ENCODE peak calls at places on chromosomes 12 and 14, in seven cellular contexts. One of them, this sample, is unnamed.

GRCh38 chr12:56931474-56931978 is 2.7 kb downstream of the SDR9C7 start:
- DNase-seq in dermis blood vessel endothelial cell: peak
- DNase-seq in HL-60: peak
- DNase-seq in thyroid gland: no peak
- DNase-seq in foreskin keratinocyte: peak
- DNase-seq in activated T-cell treated with anti-CD3 and anti-CD28 coated beads for 1 hour: no peak
- DNase-seq in pancreas: no peak
- DNase-seq in this sample: no peak

GRCh38 chr14:55802986-55803431 is 223.0 kb downstream of the KTN1 start:
- DNase-seq in dermis blood vessel endothelial cell: peak
- DNase-seq in HL-60: no peak
- DNase-seq in thyroid gland: no peak
- DNase-seq in foreskin keratinocyte: peak
- DNase-seq in activated T-cell treated with anti-CD3 and anti-CD28 coated beads for 1 hour: no peak
- DNase-seq in pancreas: no peak
- DNase-seq in this sample: no peak

GRCh38 chr12:67540920-67541624 is 107.5 kb upstream of the DYRK2 start:
- DNase-seq in dermis blood vessel endothelial cell: no peak
- DNase-seq in HL-60: no peak
- DNase-seq in thyroid gland: no peak
- DNase-seq in foreskin keratinocyte: peak
- DNase-seq in activated T-cell treated with anti-CD3 and anti-CD28 coated beads for 1 hour: no peak
- DNase-seq in pancreas: no peak
- DNase-seq in this sample: no peak

GRCh38 chr12:106721931-106722330 is 52.6 kb upstream of the RIC8B start:
- DNase-seq in dermis blood vessel endothelial cell: no peak
- DNase-seq in HL-60: no peak
- DNase-seq in thyroid gland: peak
- DNase-seq in foreskin keratinocyte: no peak
- DNase-seq in activated T-cell treated with anti-CD3 and anti-CD28 coated beads for 1 hour: no peak
- DNase-seq in pancreas: no peak
- DNase-seq in this sample: no peak

GRCh38 chr14:31977001-31977556 is 100.0 kb upstream of the ARHGAP5 start:
- DNase-seq in dermis blood vessel endothelial cell: no peak
- DNase-seq in HL-60: no peak
- DNase-seq in thyroid gland: no peak
- DNase-seq in foreskin keratinocyte: no peak
- DNase-seq in activated T-cell treated with anti-CD3 and anti-CD28 coated beads for 1 hour: no peak
- DNase-seq in pancreas: no peak
- DNase-seq in this sample: no peak

GRCh38 chr14:80275208-80275850 is 64.0 kb upstream of the DIO2 start:
- DNase-seq in dermis blood vessel endothelial cell: no peak
- DNase-seq in HL-60: no peak
- DNase-seq in thyroid gland: no peak
- DNase-seq in foreskin keratinocyte: peak
- DNase-seq in activated T-cell treated with anti-CD3 and anti-CD28 coated beads for 1 hour: no peak
- DNase-seq in pancreas: no peak
- DNase-seq in this sample: no peak

GRCh38 chr14:103056322-103057027 is 874 bp downstream of the CDC42BPB start:
- DNase-seq in dermis blood vessel endothelial cell: peak
- DNase-seq in HL-60: no peak
- DNase-seq in thyroid gland: peak
- DNase-seq in foreskin keratinocyte: no peak
- DNase-seq in activated T-cell treated with anti-CD3 and anti-CD28 coated beads for 1 hour: no peak
- DNase-seq in pancreas: peak
- DNase-seq in this sample: no peak

GRCh38 chr14:96588410-96589249 is 86.4 kb downstream of the PAPOLA start:
- DNase-seq in dermis blood vessel endothelial cell: peak
- DNase-seq in HL-60: no peak
- DNase-seq in thyroid gland: no peak
- DNase-seq in foreskin keratinocyte: no peak
- DNase-seq in activated T-cell treated with anti-CD3 and anti-CD28 coated beads for 1 hour: no peak
- DNase-seq in pancreas: no peak
- DNase-seq in this sample: no peak

GRCh38 chr12:1369942-1370620 is 224.3 kb downstream of the FBXL14 start:
- DNase-seq in dermis blood vessel endothelial cell: no peak
- DNase-seq in HL-60: no peak
- DNase-seq in thyroid gland: no peak
- DNase-seq in foreskin keratinocyte: no peak
- DNase-seq in activated T-cell treated with anti-CD3 and anti-CD28 coated beads for 1 hour: no peak
- DNase-seq in pancreas: no peak
- DNase-seq in this sample: no peak

GRCh38 chr14:27668531-27668930 is 1070.7 kb upstream of the NOVA1 start:
- DNase-seq in dermis blood vessel endothelial cell: no peak
- DNase-seq in HL-60: no peak
- DNase-seq in thyroid gland: no peak
- DNase-seq in foreskin keratinocyte: no peak
- DNase-seq in activated T-cell treated with anti-CD3 and anti-CD28 coated beads for 1 hour: no peak
- DNase-seq in pancreas: no peak
- DNase-seq in this sample: no peak

GRCh38 chr14:65222434-65222833 is 120.1 kb upstream of the MAX start:
- DNase-seq in dermis blood vessel endothelial cell: peak
- DNase-seq in HL-60: peak
- DNase-seq in thyroid gland: peak
- DNase-seq in foreskin keratinocyte: no peak
- DNase-seq in activated T-cell treated with anti-CD3 and anti-CD28 coated beads for 1 hour: peak
- DNase-seq in pancreas: peak
- DNase-seq in this sample: peak

GRCh38 chr14:28656704-28657255 is 109.8 kb upstream of the FOXG1 start:
- DNase-seq in dermis blood vessel endothelial cell: no peak
- DNase-seq in HL-60: no peak
- DNase-seq in thyroid gland: no peak
- DNase-seq in foreskin keratinocyte: peak
- DNase-seq in activated T-cell treated with anti-CD3 and anti-CD28 coated beads for 1 hour: no peak
- DNase-seq in pancreas: no peak
- DNase-seq in this sample: no peak

GRCh38 chr12:11730299-11731041 is 81.0 kb downstream of the ETV6 start:
- DNase-seq in dermis blood vessel endothelial cell: no peak
- DNase-seq in HL-60: no peak
- DNase-seq in thyroid gland: peak
- DNase-seq in foreskin keratinocyte: peak
- DNase-seq in activated T-cell treated with anti-CD3 and anti-CD28 coated beads for 1 hour: no peak
- DNase-seq in pancreas: no peak
- DNase-seq in this sample: peak

GRCh38 chr14:54000341-54000811 is 43.8 kb upstream of the BMP4 start:
- DNase-seq in dermis blood vessel endothelial cell: peak
- DNase-seq in HL-60: no peak
- DNase-seq in thyroid gland: no peak
- DNase-seq in foreskin keratinocyte: no peak
- DNase-seq in activated T-cell treated with anti-CD3 and anti-CD28 coated beads for 1 hour: no peak
- DNase-seq in pancreas: no peak
- DNase-seq in this sample: no peak

GRCh38 chr14:71695603-71696350 is 236.5 kb upstream of the RGS6 start:
- DNase-seq in dermis blood vessel endothelial cell: no peak
- DNase-seq in HL-60: no peak
- DNase-seq in thyroid gland: no peak
- DNase-seq in foreskin keratinocyte: no peak
- DNase-seq in activated T-cell treated with anti-CD3 and anti-CD28 coated beads for 1 hour: no peak
- DNase-seq in pancreas: no peak
- DNase-seq in this sample: no peak

GRCh38 chr14:72675126-72675525 is 218.8 kb downstream of the DPF3 start:
- DNase-seq in dermis blood vessel endothelial cell: no peak
- DNase-seq in HL-60: no peak
- DNase-seq in thyroid gland: no peak
- DNase-seq in foreskin keratinocyte: no peak
- DNase-seq in activated T-cell treated with anti-CD3 and anti-CD28 coated beads for 1 hour: no peak
- DNase-seq in pancreas: no peak
- DNase-seq in this sample: peak

GRCh38 chr12:6934110-6934509 is 6.4 kb downstream of the ATN1 start:
- DNase-seq in dermis blood vessel endothelial cell: peak
- DNase-seq in HL-60: no peak
- DNase-seq in thyroid gland: no peak
- DNase-seq in foreskin keratinocyte: no peak
- DNase-seq in activated T-cell treated with anti-CD3 and anti-CD28 coated beads for 1 hour: no peak
- DNase-seq in pancreas: no peak
- DNase-seq in this sample: no peak

GRCh38 chr14:22428681-22429315 is 160.2 kb downstream of the DAD1 start:
- DNase-seq in dermis blood vessel endothelial cell: peak
- DNase-seq in HL-60: peak
- DNase-seq in thyroid gland: no peak
- DNase-seq in foreskin keratinocyte: no peak
- DNase-seq in activated T-cell treated with anti-CD3 and anti-CD28 coated beads for 1 hour: no peak
- DNase-seq in pancreas: no peak
- DNase-seq in this sample: no peak

GRCh38 chr14:28294834-28295440 is 471.6 kb upstream of the FOXG1 start:
- DNase-seq in dermis blood vessel endothelial cell: no peak
- DNase-seq in HL-60: peak
- DNase-seq in thyroid gland: no peak
- DNase-seq in foreskin keratinocyte: peak
- DNase-seq in activated T-cell treated with anti-CD3 and anti-CD28 coated beads for 1 hour: no peak
- DNase-seq in pancreas: no peak
- DNase-seq in this sample: no peak

GRCh38 chr12:1634590-1635191 is 5.7 kb downstream of the WNT5B start:
- DNase-seq in dermis blood vessel endothelial cell: peak
- DNase-seq in HL-60: peak
- DNase-seq in thyroid gland: peak
- DNase-seq in foreskin keratinocyte: no peak
- DNase-seq in activated T-cell treated with anti-CD3 and anti-CD28 coated beads for 1 hour: peak
- DNase-seq in pancreas: peak
- DNase-seq in this sample: peak

GRCh38 chr14:69773571-69774276 is 6.8 kb downstream of the SRSF5 start:
- DNase-seq in dermis blood vessel endothelial cell: no peak
- DNase-seq in HL-60: no peak
- DNase-seq in thyroid gland: no peak
- DNase-seq in foreskin keratinocyte: no peak
- DNase-seq in activated T-cell treated with anti-CD3 and anti-CD28 coated beads for 1 hour: no peak
- DNase-seq in pancreas: no peak
- DNase-seq in this sample: no peak

GRCh38 chr12:112518336-112518735 is 99.6 kb downstream of the PTPN11 start:
- DNase-seq in dermis blood vessel endothelial cell: no peak
- DNase-seq in HL-60: no peak
- DNase-seq in thyroid gland: no peak
- DNase-seq in foreskin keratinocyte: no peak
- DNase-seq in activated T-cell treated with anti-CD3 and anti-CD28 coated beads for 1 hour: no peak
- DNase-seq in pancreas: no peak
- DNase-seq in this sample: no peak

GRCh38 chr12:116380066-116380465 is 102.6 kb upstream of the MED13L start:
- DNase-seq in dermis blood vessel endothelial cell: no peak
- DNase-seq in HL-60: no peak
- DNase-seq in thyroid gland: no peak
- DNase-seq in foreskin keratinocyte: no peak
- DNase-seq in activated T-cell treated with anti-CD3 and anti-CD28 coated beads for 1 hour: no peak
- DNase-seq in pancreas: no peak
- DNase-seq in this sample: no peak

GRCh38 chr12:58728397-58728796 is 191.9 kb downstream of the LRIG3 start:
- DNase-seq in dermis blood vessel endothelial cell: no peak
- DNase-seq in HL-60: no peak
- DNase-seq in thyroid gland: no peak
- DNase-seq in foreskin keratinocyte: no peak
- DNase-seq in activated T-cell treated with anti-CD3 and anti-CD28 coated beads for 1 hour: no peak
- DNase-seq in pancreas: no peak
- DNase-seq in this sample: no peak

GRCh38 chr14:51730094-51730493 is 78.4 kb downstream of the FRMD6 start:
- DNase-seq in dermis blood vessel endothelial cell: no peak
- DNase-seq in HL-60: no peak
- DNase-seq in thyroid gland: no peak
- DNase-seq in foreskin keratinocyte: no peak
- DNase-seq in activated T-cell treated with anti-CD3 and anti-CD28 coated beads for 1 hour: no peak
- DNase-seq in pancreas: no peak
- DNase-seq in this sample: no peak

GRCh38 chr14:75001261-75001660 is 1.5 kb upstream of the EIF2B2 start:
- DNase-seq in dermis blood vessel endothelial cell: no peak
- DNase-seq in HL-60: no peak
- DNase-seq in thyroid gland: no peak
- DNase-seq in foreskin keratinocyte: no peak
- DNase-seq in activated T-cell treated with anti-CD3 and anti-CD28 coated beads for 1 hour: no peak
- DNase-seq in pancreas: no peak
- DNase-seq in this sample: no peak

GRCh38 chr14:57609313-57609712 is 115.7 kb upstream of the CCDC198 start:
- DNase-seq in dermis blood vessel endothelial cell: no peak
- DNase-seq in HL-60: no peak
- DNase-seq in thyroid gland: no peak
- DNase-seq in foreskin keratinocyte: no peak
- DNase-seq in activated T-cell treated with anti-CD3 and anti-CD28 coated beads for 1 hour: no peak
- DNase-seq in pancreas: no peak
- DNase-seq in this sample: no peak

GRCh38 chr12:6167327-6168280 is 32.6 kb upstream of the CD9 start:
- DNase-seq in dermis blood vessel endothelial cell: peak
- DNase-seq in HL-60: peak
- DNase-seq in thyroid gland: no peak
- DNase-seq in foreskin keratinocyte: peak
- DNase-seq in activated T-cell treated with anti-CD3 and anti-CD28 coated beads for 1 hour: peak
- DNase-seq in pancreas: no peak
- DNase-seq in this sample: peak

GRCh38 chr12:8156416-8156815 is 399 bp upstream of the ZNF705A start:
- DNase-seq in dermis blood vessel endothelial cell: peak
- DNase-seq in HL-60: no peak
- DNase-seq in thyroid gland: no peak
- DNase-seq in foreskin keratinocyte: no peak
- DNase-seq in activated T-cell treated with anti-CD3 and anti-CD28 coated beads for 1 hour: no peak
- DNase-seq in pancreas: no peak
- DNase-seq in this sample: no peak

GRCh38 chr12:20602671-20603402 is 92.3 kb upstream of the SLCO1C1 start:
- DNase-seq in dermis blood vessel endothelial cell: no peak
- DNase-seq in HL-60: no peak
- DNase-seq in thyroid gland: no peak
- DNase-seq in foreskin keratinocyte: no peak
- DNase-seq in activated T-cell treated with anti-CD3 and anti-CD28 coated beads for 1 hour: no peak
- DNase-seq in pancreas: no peak
- DNase-seq in this sample: no peak

GRCh38 chr12:75170786-75171185 is 38.9 kb downstream of the KCNC2 start:
- DNase-seq in dermis blood vessel endothelial cell: no peak
- DNase-seq in HL-60: no peak
- DNase-seq in thyroid gland: no peak
- DNase-seq in foreskin keratinocyte: no peak
- DNase-seq in activated T-cell treated with anti-CD3 and anti-CD28 coated beads for 1 hour: no peak
- DNase-seq in pancreas: no peak
- DNase-seq in this sample: no peak

GRCh38 chr12:122031342-122032216 is 9.9 kb downstream of the BCL7A start:
- DNase-seq in dermis blood vessel endothelial cell: peak
- DNase-seq in HL-60: peak
- DNase-seq in thyroid gland: peak
- DNase-seq in foreskin keratinocyte: no peak
- DNase-seq in activated T-cell treated with anti-CD3 and anti-CD28 coated beads for 1 hour: peak
- DNase-seq in pancreas: peak
- DNase-seq in this sample: peak

GRCh38 chr12:7293670-7294069 is 10.2 kb upstream of the ACSM4 start:
- DNase-seq in dermis blood vessel endothelial cell: no peak
- DNase-seq in HL-60: no peak
- DNase-seq in thyroid gland: no peak
- DNase-seq in foreskin keratinocyte: no peak
- DNase-seq in activated T-cell treated with anti-CD3 and anti-CD28 coated beads for 1 hour: no peak
- DNase-seq in pancreas: no peak
- DNase-seq in this sample: no peak

GRCh38 chr14:95183082-95183481 is 25.8 kb upstream of the DICER1 start:
- DNase-seq in dermis blood vessel endothelial cell: no peak
- DNase-seq in HL-60: no peak
- DNase-seq in thyroid gland: no peak
- DNase-seq in foreskin keratinocyte: no peak
- DNase-seq in activated T-cell treated with anti-CD3 and anti-CD28 coated beads for 1 hour: no peak
- DNase-seq in pancreas: no peak
- DNase-seq in this sample: no peak